ENCODE peak calls at places on chromosome 19, in eight cellular contexts. S is A673, G is vagina, Z is transverse colon, D is A549, P is heart left ventricle, B is ascending aorta, Y is neural crest cell. Q is an unnamed sample.

GRCh38 chr19:41548954-41549688 is 26.8 kb upstream of the CEACAM21 start:
- DNase-seq in S (peak; percentile 91), G (no peak), Z (peak; percentile 71), D (no peak), P (no peak), B (no peak), Y (peak; percentile 2), Q (no peak)

GRCh38 chr19:11499890-11500420 is 5.7 kb downstream of the ZNF653 start:
- DNase-seq in S (no peak), G (no peak), Z (no peak), D (no peak), P (no peak), B (no peak), Y (no peak), Q (no peak)

GRCh38 chr19:49588370-49589122 is 2.4 kb upstream of the PRR12 start:
- DNase-seq in S (no peak), G (no peak), Z (no peak), D (no peak), P (no peak), B (no peak), Y (no peak), Q (no peak)

GRCh38 chr19:29596885-29597525 is 9.1 kb upstream of the POP4 start:
- DNase-seq in S (peak; percentile 10), G (no peak), Z (no peak), D (no peak), P (no peak), B (no peak), Y (no peak), Q (no peak)

GRCh38 chr19:16661480-16662034 is 618 bp downstream of the TMEM38A start:
- DNase-seq in S (no peak), G (no peak), Z (peak; percentile 56), D (no peak), P (peak; percentile 76), B (no peak), Y (no peak), Q (no peak)

GRCh38 chr19:19642506-19643157 is 825 bp downstream of the GMIP start:
- DNase-seq in S (peak; percentile 36), G (no peak), Z (peak; percentile 23), D (peak; percentile 21), P (no peak), B (no peak), Y (no peak), Q (no peak)

GRCh38 chr19:1213391-1214286 is 8.1 kb downstream of the STK11 start:
- DNase-seq in S (peak; percentile 92), G (no peak), Z (peak; percentile 78), D (no peak), P (peak; percentile 81), B (peak; percentile 65), Y (no peak), Q (no peak)

GRCh38 chr19:1266116-1266817 is 2.9 kb upstream of the CIRBP start:
- DNase-seq in S (peak; percentile 84), G (peak; percentile 92), Z (peak; percentile 95), D (peak; percentile 65), P (peak; percentile 91), B (no peak), Y (peak; percentile 56), Q (peak; percentile 80)

GRCh38 chr19:56133858-56134654 is 7.0 kb upstream of the ZNF444 start:
- DNase-seq in S (peak; percentile 94), G (no peak), Z (no peak), D (no peak), P (no peak), B (no peak), Y (no peak), Q (no peak)

GRCh38 chr19:22286151-22286810 is at the start of gene ZNF729:
- DNase-seq in S (no peak), G (no peak), Z (no peak), D (no peak), P (peak; percentile 30), B (no peak), Y (no peak), Q (no peak)

GRCh38 chr19:48470281-48470680 is 1.1 kb downstream of the CYTH2 start:
- DNase-seq in S (no peak), G (no peak), Z (no peak), D (no peak), P (peak; percentile 34), B (no peak), Y (no peak), Q (no peak)

GRCh38 chr19:17148130-17148529 is 67.0 kb upstream of the USE1 start:
- DNase-seq in S (no peak), G (no peak), Z (no peak), D (no peak), P (no peak), B (no peak), Y (no peak), Q (no peak)

GRCh38 chr19:21580101-21580500 is 74.7 kb downstream of the ZNF429 start:
- DNase-seq in S (no peak), G (no peak), Z (no peak), D (no peak), P (no peak), B (no peak), Y (no peak), Q (no peak)

GRCh38 chr19:46784262-46785053 is 3.9 kb downstream of the SLC1A5 start:
- DNase-seq in S (peak; percentile 95), G (peak; percentile 93), Z (peak; percentile 89), D (peak; percentile 97), P (peak; percentile 80), B (peak; percentile 23), Y (peak; percentile 51), Q (peak; percentile 39)

GRCh38 chr19:45526143-45526542 is 18.9 kb downstream of the VASP start:
- DNase-seq in S (peak; percentile 91), G (no peak), Z (peak; percentile 68), D (peak; percentile 88), P (peak; percentile 80), B (no peak), Y (peak; percentile 44), Q (no peak)

GRCh38 chr19:45528744-45529453 is 21.6 kb downstream of the VASP start:
- DNase-seq in S (peak; percentile 75), G (no peak), Z (peak; percentile 77), D (no peak), P (peak; percentile 43), B (no peak), Y (no peak), Q (no peak)

GRCh38 chr19:45526971-45527370 is 19.7 kb downstream of the VASP start:
- DNase-seq in S (no peak), G (no peak), Z (no peak), D (no peak), P (no peak), B (no peak), Y (no peak), Q (no peak)

GRCh38 chr19:45528149-45528743 is 21.0 kb downstream of the VASP start:
- DNase-seq in S (peak; percentile 25), G (no peak), Z (no peak), D (no peak), P (no peak), B (no peak), Y (no peak), Q (no peak)

DNA sequence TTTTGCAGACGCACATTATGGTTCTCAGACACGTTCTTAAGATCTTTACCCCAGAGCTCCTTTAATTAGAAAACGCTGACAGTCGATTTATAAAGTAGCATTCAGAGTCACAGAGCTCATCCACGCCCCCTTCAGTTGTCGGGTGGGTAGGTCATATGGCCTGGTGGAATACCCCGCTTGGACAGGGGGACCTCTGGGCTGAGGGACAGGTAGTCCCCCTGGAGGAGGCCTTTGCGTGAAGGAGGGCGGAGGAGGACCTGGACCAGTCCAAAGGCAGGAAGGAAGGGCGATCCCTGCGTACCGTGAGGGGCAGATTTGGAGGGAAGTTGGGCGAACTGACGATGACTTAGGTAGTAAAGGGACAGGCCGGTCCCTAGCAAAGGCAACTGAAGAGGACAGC is 20.5 kb downstream of the VASP start:
- DNase-seq in S (peak; percentile 20), G (no peak), Z (no peak), D (no peak), P (no peak), B (no peak), Y (no peak), Q (no peak)
- TF ChIP-seq CTCF in S (no peak), G (no peak), Z (no peak), D (no peak), P (no peak), B (no peak), Y (no peak), Q (no peak)

DNA sequence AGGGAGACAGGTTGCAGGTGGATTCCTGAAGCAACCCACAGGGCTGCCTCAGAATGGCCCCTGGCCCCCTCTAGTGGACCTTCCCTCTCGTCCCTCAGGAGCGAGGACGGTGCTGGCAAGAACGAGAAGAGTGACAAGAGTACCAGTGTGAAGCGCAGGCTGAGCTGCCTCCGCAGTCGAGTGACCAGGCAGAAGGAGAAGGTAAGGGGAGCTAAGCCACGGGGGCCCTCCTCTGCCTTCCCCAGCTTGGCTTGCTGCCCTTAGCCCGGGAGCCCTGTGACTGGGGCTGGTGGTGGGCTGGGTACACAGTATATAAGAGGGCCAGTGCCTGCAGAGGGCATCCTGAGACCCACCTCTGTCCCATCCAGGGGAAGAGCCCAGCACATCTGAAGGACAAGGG is 34.0 kb downstream of the ARHGEF18 start:
- DNase-seq in S (no peak), G (no peak), Z (no peak), D (no peak), P (no peak), B (no peak), Y (no peak), Q (no peak)
- TF ChIP-seq CTCF in S (no peak), G (no peak), Z (no peak), D (no peak), P (no peak), B (no peak), Y (no peak), Q (no peak)

GRCh38 chr19:13057147-13057572 is 45.5 kb downstream of the LYL1 start:
- DNase-seq in S (no peak), G (no peak), Z (no peak), D (no peak), P (no peak), B (no peak), Y (no peak), Q (no peak)

GRCh38 chr19:13060233-13060963 is 42.3 kb downstream of the LYL1 start:
- DNase-seq in S (no peak), G (no peak), Z (peak; percentile 35), D (no peak), P (peak; percentile 83), B (no peak), Y (peak; percentile 28), Q (no peak)

GRCh38 chr19:13057744-13058143 is 44.9 kb downstream of the LYL1 start:
- DNase-seq in S (peak; percentile 71), G (no peak), Z (no peak), D (no peak), P (no peak), B (no peak), Y (no peak), Q (peak; percentile 67)

GRCh38 chr19:13060964-13061927 is 41.4 kb downstream of the LYL1 start:
- DNase-seq in S (peak; percentile 85), G (no peak), Z (peak; percentile 91), D (peak; percentile 73), P (peak; percentile 91), B (no peak), Y (peak; percentile 92), Q (peak; percentile 90)

GRCh38 chr19:13058951-13059660 is 43.6 kb downstream of the LYL1 start:
- DNase-seq in S (no peak), G (no peak), Z (no peak), D (no peak), P (no peak), B (no peak), Y (no peak), Q (no peak)
- TF ChIP-seq CTCF in S (no peak), G (no peak), Z (no peak), D (no peak), P (peak; percentile 25), B (peak; percentile 21), Y (no peak), Q (no peak)

GRCh38 chr19:43224855-43225253 is 19.4 kb upstream of the PSG4 start:
- DNase-seq in S (no peak), G (no peak), Z (no peak), D (no peak), P (no peak), B (no peak), Y (no peak), Q (no peak)

GRCh38 chr19:43229315-43229714 is 23.9 kb upstream of the PSG4 start:
- DNase-seq in S (no peak), G (no peak), Z (no peak), D (no peak), P (no peak), B (no peak), Y (no peak), Q (no peak)
- TF ChIP-seq CTCF in S (no peak), G (no peak), Z (no peak), D (no peak), P (no peak), B (no peak), Y (no peak), Q (no peak)

Q was measured in mesothelial cell of epicardium.